ENCODE peak calls at places on chromosome 7, in ten cellular contexts. S is posterior cingulate gyrus; N is C1 segment of cervical spinal cord; C is tibial nerve; E is AG09319; H is dermis microvascular lymphatic vessel endothelial cell; W is stimulated activated CD8-positive, alpha-beta memory T cell treated with anti-CD3 and anti-CD28 coated beads, Interleukin-15, amount 100 ng/mL, for 1 hour; Z is left cardiac atrium; D is cardiac septum; X is T-helper 9 cell. M is an unnamed sample.
A peak's percentile ranks its signal among the peaks of the same experiment; 100 is the strongest.

GRCh38 chr7:8387551-8388256 is 45.7 kb upstream of the NXPH1 start:
- DNase-seq in H (no peak), X (no peak), N (peak; percentile 66), C (no peak), Z (no peak), E (no peak), S (peak; percentile 51), W (no peak), D (no peak), M (no peak)

GRCh38 chr7:92133133-92133736 is 1.0 kb downstream of the CYP51A1 start:
- DNase-seq in D (no peak), H (no peak), E (no peak), X (no peak), N (no peak), S (no peak), Z (no peak), W (no peak), C (no peak), M (no peak)

GRCh38 chr7:17965600-17965999 is 25.3 kb upstream of the SNX13 start:
- DNase-seq in C (no peak), E (no peak), N (no peak), D (no peak), Z (no peak), X (no peak), S (no peak), H (peak; percentile 84), W (no peak), M (no peak)

GRCh38 chr7:130387628-130388403 is 7.5 kb downstream of the CPA1 start:
- DNase-seq in D (no peak), N (no peak), W (no peak), S (no peak), H (no peak), E (no peak), X (no peak), C (no peak), Z (no peak), M (no peak)

GRCh38 chr7:146129997-146130396 is 13.4 kb downstream of the CNTNAP2 start:
- DNase-seq in C (no peak), H (no peak), S (no peak), Z (no peak), D (no peak), X (no peak), E (no peak), N (no peak), W (no peak), M (no peak)

GRCh38 chr7:109637428-109637827 is 1067.8 kb downstream of the DNAJB9 start:
- DNase-seq in E (no peak), X (no peak), W (no peak), Z (no peak), N (no peak), S (no peak), H (no peak), C (no peak), D (no peak), M (no peak)

GRCh38 chr7:80719261-80719660 is 80.8 kb downstream of the CD36 start:
- DNase-seq in E (no peak), S (no peak), C (no peak), D (no peak), X (no peak), W (no peak), N (no peak), H (no peak), Z (no peak), M (no peak)

GRCh38 chr7:118300177-118300576 is 75.7 kb downstream of the ANKRD7 start:
- DNase-seq in H (no peak), Z (no peak), D (no peak), N (no peak), W (no peak), C (no peak), X (no peak), S (no peak), E (no peak), M (no peak)

GRCh38 chr7:48182736-48183369 is 11.6 kb downstream of the ABCA13 start:
- DNase-seq in X (no peak), D (no peak), Z (no peak), E (no peak), W (no peak), S (no peak), H (peak; percentile 55), C (no peak), N (no peak), M (no peak)

GRCh38 chr7:37284805-37285211 is 163.9 kb downstream of the ELMO1 start:
- DNase-seq in S (peak; percentile 44), E (no peak), Z (peak; percentile 34), D (no peak), C (peak; percentile 75), X (peak; percentile 25), N (peak; percentile 69), W (peak; percentile 12), H (peak; percentile 71), M (peak; percentile 44)

GRCh38 chr7:70434376-70434775 is 697.6 kb upstream of the GALNT17 start:
- DNase-seq in E (no peak), C (no peak), D (no peak), X (no peak), W (no peak), S (no peak), Z (no peak), H (no peak), N (no peak), M (no peak)

GRCh38 chr7:101590663-101591435 is 38.2 kb downstream of the MYL10 start:
- DNase-seq in Z (no peak), N (no peak), D (no peak), X (no peak), H (no peak), E (no peak), C (no peak), W (no peak), S (no peak), M (no peak)

GRCh38 chr7:117008849-117009531 is 55.7 kb downstream of the ST7 start:
- DNase-seq in C (no peak), Z (no peak), S (no peak), D (no peak), H (no peak), W (no peak), N (no peak), E (no peak), X (no peak), M (no peak)

GRCh38 chr7:81462672-81463071 is 307.2 kb downstream of the HGF start:
- DNase-seq in S (no peak), W (no peak), H (no peak), E (no peak), X (no peak), D (no peak), Z (no peak), C (no peak), N (no peak), M (no peak)

M was measured in NCI-H460.